ENCODE peak calls at places on chromosomes 5 and 9, in four cellular contexts. J, Q, Z and A are unnamed samples.

GRCh38 chr5:145056805-145057204 is 778.3 kb downstream of the PRELID2 start:
- DNase-seq in J (no peak), Q (no peak), Z (no peak), A (peak)

GRCh38 chr5:112551437-112552018 is 132.5 kb upstream of the EPB41L4A start:
- DNase-seq in J (peak), Q (peak), Z (peak), A (peak)

GRCh38 chr9:78033870-78034269 is 2.3 kb upstream of the GNAQ start:
- DNase-seq in J (no peak), Q (no peak), Z (no peak), A (no peak)

GRCh38 chr9:34501889-34502425 is 20.8 kb downstream of the ENHO start:
- DNase-seq in J (no peak), Q (no peak), Z (peak), A (peak)

GRCh38 chr5:171355302-171355724 is 32.3 kb upstream of the NPM1 start:
- DNase-seq in J (no peak), Q (no peak), Z (no peak), A (no peak)

GRCh38 chr9:127898433-127899199 is 787 bp downstream of the ST6GALNAC6 start:
- DNase-seq in J (no peak), Q (peak), Z (peak), A (peak)

GRCh38 chr5:93349613-93350012 is 231.4 kb downstream of the NR2F1-AS1 start:
- DNase-seq in J (no peak), Q (no peak), Z (no peak), A (peak)

GRCh38 chr5:137836997-137837396 is 30.7 kb upstream of the MYOT start:
- DNase-seq in J (no peak), Q (no peak), Z (no peak), A (peak)

GRCh38 chr5:160197341-160198147 is 31.8 kb upstream of the FABP6 start:
- DNase-seq in J (no peak), Q (peak), Z (no peak), A (peak)

GRCh38 chr5:33641722-33642505 is 201.1 kb downstream of the TARS1 start:
- DNase-seq in J (no peak), Q (no peak), Z (no peak), A (peak)

GRCh38 chr5:150121448-150122157 is 34.0 kb downstream of the PDGFRB start:
- DNase-seq in J (no peak), Q (no peak), Z (no peak), A (no peak)

GRCh38 chr5:86688414-86688813 is 70.7 kb downstream of the COX7C start:
- DNase-seq in J (no peak), Q (no peak), Z (no peak), A (no peak)

GRCh38 chr5:173535976-173536639 is 80.3 kb downstream of the BOD1 start:
- DNase-seq in J (no peak), Q (no peak), Z (no peak), A (peak)

GRCh38 chr9:136484153-136485048 is 1.6 kb upstream of the SEC16A start:
- DNase-seq in J (peak), Q (no peak), Z (peak), A (no peak)

GRCh38 chr5:10559883-10560282 is 4.0 kb upstream of the ANKRD33B start:
- DNase-seq in J (no peak), Q (no peak), Z (no peak), A (no peak)

GRCh38 chr5:177473461-177473991 is at the start of gene DBN1:
- DNase-seq in J (peak), Q (peak), Z (no peak), A (no peak)

GRCh38 chr5:173547579-173547978 is 68.9 kb downstream of the BOD1 start:
- DNase-seq in J (no peak), Q (no peak), Z (no peak), A (peak)

GRCh38 chr5:176837707-176838115 is 27.4 kb downstream of the UNC5A start:
- DNase-seq in J (peak), Q (peak), Z (peak), A (peak)

GRCh38 chr9:109314011-109314531 is 6.8 kb downstream of the EPB41L4B start:
- DNase-seq in J (no peak), Q (no peak), Z (peak), A (no peak)

GRCh38 chr9:77926314-77926959 is 105.2 kb downstream of the GNAQ start:
- DNase-seq in J (peak), Q (no peak), Z (no peak), A (peak)

GRCh38 chr5:138544171-138545134 is 1.4 kb upstream of the ETF1 start:
- DNase-seq in J (no peak), Q (no peak), Z (no peak), A (peak)

GRCh38 chr9:111613436-111614040 is 14.1 kb upstream of the PTGR1 start:
- DNase-seq in J (peak), Q (no peak), Z (peak), A (no peak)

GRCh38 chr9:136902259-136902821 is 16.0 kb downstream of the TRAF2 start:
- DNase-seq in J (peak), Q (no peak), Z (no peak), A (peak)

GRCh38 chr5:54388411-54388810 is 67.1 kb upstream of the HSPB3 start:
- DNase-seq in J (no peak), Q (no peak), Z (no peak), A (no peak)

GRCh38 chr5:103894882-103895281 is 332.3 kb upstream of the NUDT12 start:
- DNase-seq in J (no peak), Q (no peak), Z (no peak), A (no peak)

GRCh38 chr5:151055336-151055735 is 25.5 kb downstream of the TNIP1 start:
- DNase-seq in J (no peak), Q (no peak), Z (no peak), A (no peak)

GRCh38 chr9:128916204-128916603 is 4.6 kb upstream of the PHYHD1 start:
- DNase-seq in J (no peak), Q (no peak), Z (no peak), A (no peak)

GRCh38 chr9:19649672-19650071 is 139.2 kb downstream of the SLC24A2 start:
- DNase-seq in J (no peak), Q (no peak), Z (no peak), A (no peak)

GRCh38 chr5:54329731-54330709 is 19.6 kb upstream of the ARL15 start:
- DNase-seq in J (peak), Q (no peak), Z (no peak), A (peak)

GRCh38 chr9:69622664-69623063 is 49.5 kb downstream of the APBA1 start:
- DNase-seq in J (no peak), Q (no peak), Z (no peak), A (peak)

GRCh38 chr9:90964101-90965020 is 162.7 kb downstream of the SYK start:
- DNase-seq in J (peak), Q (no peak), Z (peak), A (no peak)
- TF ChIP-seq SMC3 in J (no peak), Q (no peak), Z (no peak), A (no peak)

GRCh38 chr9:4604678-4605095 is 57.4 kb upstream of the PLPP6 start:
- DNase-seq in J (peak), Q (peak), Z (peak), A (peak)
- TF ChIP-seq MAFK in J (no peak), Q (no peak), Z (no peak), A (no peak)

DNA sequence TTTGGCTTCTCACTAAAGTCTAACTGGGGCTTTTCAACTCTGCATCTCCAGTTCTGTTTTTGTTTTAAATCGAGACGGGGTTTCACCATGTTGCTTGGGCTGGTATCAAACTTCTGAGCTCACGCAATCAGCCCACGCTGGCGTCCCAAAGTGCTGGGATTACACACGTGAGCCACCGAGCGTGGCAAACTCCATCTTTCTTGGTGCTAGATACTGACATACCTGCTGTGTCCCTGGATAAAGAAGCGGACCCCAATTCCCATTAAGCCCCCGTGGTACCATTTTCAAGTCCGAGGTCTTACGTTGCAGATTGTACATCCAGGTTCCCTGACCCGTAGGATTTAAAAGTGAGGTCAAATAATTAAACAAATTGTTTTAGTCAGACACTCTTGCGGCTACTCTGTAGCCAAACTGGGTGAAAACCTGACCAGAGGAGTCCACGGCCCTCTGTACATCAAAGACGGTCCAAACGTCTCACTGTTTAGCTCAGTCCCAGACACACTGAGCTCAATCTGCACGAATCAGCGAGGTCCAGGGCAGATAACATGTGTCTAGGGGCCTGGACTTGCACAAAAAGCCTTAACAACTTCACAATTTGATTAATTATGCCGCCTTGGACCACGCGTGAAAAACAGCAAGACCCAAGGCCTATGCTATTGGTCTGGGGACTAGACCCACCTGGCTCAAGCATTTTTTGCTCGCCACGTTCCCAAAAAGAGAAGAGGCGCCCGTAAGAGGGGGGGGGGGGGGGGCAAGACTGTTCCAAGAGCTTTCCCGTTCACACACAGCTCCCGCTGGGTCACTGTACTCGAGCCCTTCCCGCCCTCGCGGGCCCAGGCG is 727 bp upstream of the DNAJA1 start:
- DNase-seq in J (peak), Q (no peak), Z (peak), A (peak)
- TF ChIP-seq SMC3 in J (no peak), Q (no peak), Z (no peak), A (no peak)

DNA sequence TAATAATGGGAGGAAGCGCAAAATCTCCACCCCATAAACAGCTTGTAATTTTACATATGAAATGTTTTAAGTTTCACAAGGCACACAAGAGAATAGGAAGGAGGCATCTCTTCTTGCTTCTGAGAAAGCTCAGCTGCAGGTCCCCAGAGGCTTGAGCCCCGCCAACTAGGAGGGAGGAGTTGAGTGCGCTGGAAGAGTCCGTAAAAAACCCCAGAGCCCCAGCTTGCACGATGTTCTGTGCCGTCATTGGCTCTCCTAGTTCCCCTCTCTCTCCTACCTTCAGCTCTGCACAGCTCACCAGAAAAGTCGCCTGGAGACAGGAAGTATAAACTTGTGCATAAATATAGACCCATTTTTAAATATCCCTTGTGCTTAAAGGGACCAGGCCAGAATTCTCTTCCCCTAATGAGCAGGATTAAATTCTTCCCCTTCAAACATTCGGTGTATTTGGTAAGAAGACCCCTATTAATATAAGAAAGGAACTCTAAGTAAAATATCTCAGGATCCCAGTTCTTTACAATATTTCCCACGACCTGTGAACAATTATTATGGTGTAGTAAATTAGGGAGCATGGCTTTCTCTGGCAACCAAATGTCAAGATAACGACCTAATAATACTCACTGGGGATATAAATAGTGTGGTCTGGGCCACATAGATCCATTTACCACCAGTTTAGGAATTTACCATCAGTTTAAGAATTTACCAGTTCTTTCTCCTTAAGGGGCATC is 13.7 kb downstream of the GLRX start:
- DNase-seq in J (no peak), Q (no peak), Z (no peak), A (peak)
- TF ChIP-seq MAFK in J (no peak), Q (no peak), Z (no peak), A (no peak)

DNA sequence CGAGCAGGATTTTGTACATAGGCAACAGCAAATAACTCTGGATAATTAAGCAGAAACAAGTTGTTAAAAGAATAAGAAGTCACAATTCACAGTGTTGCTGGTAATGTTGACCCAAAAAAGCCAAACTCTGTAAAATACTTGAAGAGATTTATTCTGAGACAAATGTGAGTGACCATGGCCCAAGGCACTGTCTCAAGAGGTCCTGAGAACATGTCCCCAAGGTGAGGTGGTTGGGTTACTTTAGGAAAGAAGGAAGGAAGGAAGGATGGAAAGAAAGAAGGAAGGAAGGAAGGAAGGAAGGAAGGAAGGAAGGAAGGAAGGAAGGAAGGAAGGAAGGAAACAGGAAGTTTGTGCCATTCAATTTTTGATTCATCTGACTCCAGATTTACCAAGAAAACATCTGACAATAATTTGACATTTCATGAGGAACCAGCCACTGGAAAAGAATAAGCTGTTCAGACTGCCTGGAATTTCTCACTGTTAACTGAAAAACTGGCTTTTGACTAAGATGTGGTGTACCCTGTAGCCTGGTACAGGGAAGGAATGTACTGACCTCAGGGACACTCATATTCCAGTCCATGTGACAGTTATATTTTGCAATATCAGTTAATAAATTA is 295.9 kb upstream of the TNC start:
- DNase-seq in J (no peak), Q (no peak), Z (no peak), A (no peak)
- TF ChIP-seq SMC3 in J (no peak), Q (no peak), Z (no peak), A (no peak)